ENCODE peak calls at places on chromosomes 3 and 15, in six cellular contexts. One of them, this sample, is unnamed. For H3K27me3, the result is how much of the 10 kb centered on the place peaks cover.

GRCh38 chr15:100468265-100468664 is 60.5 kb downstream of the CERS3 start:
- DNase-seq in H9: no peak
- DNase-seq in dorsolateral prefrontal cortex: no peak
- DNase-seq in uterus: peak
- DNase-seq in effector memory CD4-positive, alpha-beta T cell: no peak
- DNase-seq in endodermal cell: no peak
- DNase-seq in this sample: peak

GRCh38 chr15:97972366-97972765 is 11.9 kb downstream of the ARRDC4 start:
- DNase-seq in endodermal cell: no peak
- DNase-seq in H9: no peak
- DNase-seq in effector memory CD4-positive, alpha-beta T cell: no peak
- DNase-seq in dorsolateral prefrontal cortex: no peak
- DNase-seq in uterus: no peak
- DNase-seq in this sample: no peak

GRCh38 chr3:51974963-51975856 is at the start of gene ABHD14A:
- DNase-seq in endodermal cell: peak
- DNase-seq in effector memory CD4-positive, alpha-beta T cell: peak
- DNase-seq in uterus: peak
- DNase-seq in dorsolateral prefrontal cortex: no peak
- DNase-seq in H9: peak
- DNase-seq in this sample: peak

GRCh38 chr3:187319699-187320302 is 28.3 kb upstream of the MASP1 start:
- DNase-seq in dorsolateral prefrontal cortex: peak
- DNase-seq in effector memory CD4-positive, alpha-beta T cell: no peak
- DNase-seq in uterus: peak
- DNase-seq in endodermal cell: peak
- DNase-seq in H9: peak
- DNase-seq in this sample: peak

GRCh38 chr3:146543461-146544012 is 870 bp downstream of the PLSCR1 start:
- DNase-seq in effector memory CD4-positive, alpha-beta T cell: no peak
- DNase-seq in dorsolateral prefrontal cortex: no peak
- DNase-seq in uterus: peak
- DNase-seq in H9: no peak
- DNase-seq in endodermal cell: no peak
- DNase-seq in this sample: no peak

GRCh38 chr3:64399205-64399800 is 174.0 kb upstream of the PRICKLE2 start:
- DNase-seq in endodermal cell: peak
- DNase-seq in uterus: peak
- DNase-seq in effector memory CD4-positive, alpha-beta T cell: no peak
- DNase-seq in H9: peak
- DNase-seq in dorsolateral prefrontal cortex: no peak
- DNase-seq in this sample: no peak

GRCh38 chr3:118402971-118403370 is 631.7 kb downstream of the IGSF11 start:
- DNase-seq in H9: no peak
- DNase-seq in endodermal cell: no peak
- DNase-seq in dorsolateral prefrontal cortex: no peak
- DNase-seq in effector memory CD4-positive, alpha-beta T cell: no peak
- DNase-seq in uterus: no peak
- DNase-seq in this sample: no peak

GRCh38 chr3:18124501-18124900 is 300.6 kb downstream of the SATB1 start:
- DNase-seq in effector memory CD4-positive, alpha-beta T cell: no peak
- DNase-seq in uterus: no peak
- DNase-seq in endodermal cell: no peak
- DNase-seq in H9: no peak
- DNase-seq in dorsolateral prefrontal cortex: no peak
- DNase-seq in this sample: no peak

GRCh38 chr3:150407051-150407817 is 864 bp upstream of the TSC22D2 start:
- DNase-seq in H9: no peak
- DNase-seq in uterus: peak
- DNase-seq in effector memory CD4-positive, alpha-beta T cell: no peak
- DNase-seq in dorsolateral prefrontal cortex: no peak
- DNase-seq in endodermal cell: no peak
- DNase-seq in this sample: no peak

GRCh38 chr3:136749106-136749505 is 3.1 kb downstream of the STAG1 start:
- DNase-seq in H9: no peak
- DNase-seq in uterus: no peak
- DNase-seq in endodermal cell: no peak
- DNase-seq in effector memory CD4-positive, alpha-beta T cell: no peak
- DNase-seq in dorsolateral prefrontal cortex: no peak
- DNase-seq in this sample: no peak
- H3K27ac ChIP-seq in H9: peak
- H3K27ac ChIP-seq in uterus: peak
- H3K27ac ChIP-seq in endodermal cell: no peak
- H3K27ac ChIP-seq in effector memory CD4-positive, alpha-beta T cell: no peak
- H3K27ac ChIP-seq in dorsolateral prefrontal cortex: no peak
- H3K27ac ChIP-seq in this sample: no peak

DNA sequence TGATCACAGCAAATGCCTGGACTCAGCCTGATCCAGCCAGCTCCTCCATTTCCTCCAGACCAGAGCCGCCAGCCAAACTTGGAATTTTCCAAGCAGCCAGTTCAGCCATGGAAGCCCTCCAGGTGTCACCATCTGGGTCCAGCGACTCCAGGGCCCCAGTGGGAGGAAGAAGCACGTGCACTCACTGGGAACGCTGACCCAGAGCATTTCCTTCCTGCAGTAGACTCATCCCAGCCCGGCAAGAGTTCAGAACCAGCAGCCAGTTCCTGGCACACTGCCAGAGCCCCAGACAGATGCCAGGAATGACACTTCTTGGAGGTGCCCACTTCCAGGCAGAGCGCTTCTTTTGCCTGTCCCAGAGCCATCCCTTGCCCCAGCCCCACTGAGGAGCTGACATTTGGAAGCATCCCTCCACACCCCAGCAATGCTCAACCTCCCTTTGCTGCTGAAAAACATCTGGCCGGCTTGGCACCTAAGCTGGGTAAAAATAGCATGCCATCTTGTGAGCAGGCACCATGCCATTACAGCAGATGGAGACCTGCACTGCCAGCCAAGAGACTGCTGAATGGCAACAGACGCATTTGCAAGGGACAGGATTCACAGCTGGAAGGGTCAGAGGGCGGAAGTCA is 460.3 kb upstream of the PROK2 start:
- DNase-seq in uterus: peak
- DNase-seq in dorsolateral prefrontal cortex: peak
- DNase-seq in H9: no peak
- DNase-seq in endodermal cell: no peak
- DNase-seq in effector memory CD4-positive, alpha-beta T cell: no peak
- DNase-seq in this sample: peak
- H3K27me3 ChIP-seq in uterus: under half
- H3K27me3 ChIP-seq in dorsolateral prefrontal cortex: under half
- H3K27me3 ChIP-seq in H9: under half
- H3K27me3 ChIP-seq in endodermal cell: under half
- H3K27me3 ChIP-seq in effector memory CD4-positive, alpha-beta T cell: under half
- H3K27me3 ChIP-seq in this sample: under half

GRCh38 chr15:37054336-37054735 is 46.0 kb downstream of the MEIS2 start:
- DNase-seq in effector memory CD4-positive, alpha-beta T cell: no peak
- DNase-seq in H9: no peak
- DNase-seq in endodermal cell: no peak
- DNase-seq in dorsolateral prefrontal cortex: no peak
- DNase-seq in uterus: no peak
- DNase-seq in this sample: no peak
- H3K27ac ChIP-seq in effector memory CD4-positive, alpha-beta T cell: no peak
- H3K27ac ChIP-seq in H9: no peak
- H3K27ac ChIP-seq in endodermal cell: no peak
- H3K27ac ChIP-seq in dorsolateral prefrontal cortex: no peak
- H3K27ac ChIP-seq in uterus: peak
- H3K27ac ChIP-seq in this sample: no peak

GRCh38 chr15:74664028-74664616 is 31.7 kb downstream of the EDC3 start:
- DNase-seq in H9: no peak
- DNase-seq in dorsolateral prefrontal cortex: no peak
- DNase-seq in uterus: peak
- DNase-seq in endodermal cell: no peak
- DNase-seq in effector memory CD4-positive, alpha-beta T cell: no peak
- DNase-seq in this sample: no peak
- H3K27me3 ChIP-seq in H9: under half
- H3K27me3 ChIP-seq in dorsolateral prefrontal cortex: under half
- H3K27me3 ChIP-seq in uterus: under half
- H3K27me3 ChIP-seq in endodermal cell: under half
- H3K27me3 ChIP-seq in effector memory CD4-positive, alpha-beta T cell: under half
- H3K27me3 ChIP-seq in this sample: under half

This sample was measured in aorta.